ENCODE peak calls at places on chromosome 16, in four cellular contexts. V is B cell, A is hepatocyte, F is colonic mucosa. C is an unnamed sample.

GRCh38 chr16:56480776-56481467 is 29.6 kb downstream of the OGFOD1 start:
- DNase-seq in V (no peak), A (peak; percentile 12), F (no peak), C (no peak)

GRCh38 chr16:2516391-2517240 is 2.9 kb downstream of the ATP6V0C start:
- DNase-seq in V (no peak), A (no peak), F (no peak), C (no peak)

GRCh38 chr16:85326113-85326793 is 214.0 kb upstream of the CIBAR2 start:
- DNase-seq in V (no peak), A (no peak), F (no peak), C (no peak)

GRCh38 chr16:48164907-48165715 is 9.3 kb upstream of the ABCC12 start:
- DNase-seq in V (peak; percentile 74), A (peak; percentile 79), F (peak; percentile 75), C (peak; percentile 82)

GRCh38 chr16:22098538-22099255 is 6.4 kb downstream of the VWA3A start:
- DNase-seq in V (peak; percentile 47), A (peak; percentile 60), F (no peak), C (no peak)

GRCh38 chr16:89581045-89581695 is 5.6 kb downstream of the CPNE7 start:
- DNase-seq in V (no peak), A (peak; percentile 76), F (no peak), C (no peak)

GRCh38 chr16:58678716-58679115 is 5.9 kb downstream of the SLC38A7 start:
- DNase-seq in V (no peak), A (no peak), F (no peak), C (no peak)

GRCh38 chr16:1678500-1679098 is 520 bp downstream of the JPT2 start:
- DNase-seq in V (peak; percentile 74), A (peak; percentile 75), F (peak; percentile 50), C (peak; percentile 31)

GRCh38 chr16:22848451-22848850 is 34.5 kb downstream of the HS3ST2 start:
- DNase-seq in V (no peak), A (no peak), F (no peak), C (no peak)

DNA sequence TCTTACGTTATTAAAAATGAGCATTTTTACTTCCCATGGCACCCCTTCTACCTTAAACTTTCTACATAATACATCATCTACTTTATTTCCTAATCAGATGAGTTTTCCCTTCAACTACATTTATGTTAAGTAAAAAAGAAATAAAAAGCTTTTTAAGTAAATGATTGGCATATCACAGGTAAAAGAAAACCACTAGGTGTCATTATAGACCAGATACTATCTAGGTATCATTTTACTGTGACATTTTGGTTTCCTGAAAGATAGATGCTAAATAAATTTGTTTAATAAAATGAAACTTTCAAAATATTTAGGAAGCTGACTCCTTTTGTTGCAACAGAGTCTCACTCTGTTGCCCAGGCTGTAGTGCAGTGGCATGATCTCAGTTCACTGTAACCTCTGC is 3.8 kb upstream of the CMTM1 start:
- DNase-seq in V (no peak), A (no peak), F (no peak), C (no peak)
- TF ChIP-seq CTCF in V (peak; percentile 48), A (peak; percentile 29), F (no peak), C (no peak)

GRCh38 chr16:11495066-11495407 is 91.7 kb downstream of the LITAF start:
- DNase-seq in V (no peak), A (no peak), F (no peak), C (no peak)

GRCh38 chr16:11498683-11499082 is 88.0 kb downstream of the LITAF start:
- DNase-seq in V (no peak), A (no peak), F (no peak), C (no peak)

GRCh38 chr16:11497851-11498289 is 88.8 kb downstream of the LITAF start:
- DNase-seq in V (no peak), A (peak; percentile 66), F (no peak), C (no peak)

GRCh38 chr16:11499295-11500089 is 87.2 kb downstream of the LITAF start:
- DNase-seq in V (no peak), A (no peak), F (no peak), C (no peak)

GRCh38 chr16:11497329-11497805 is 89.4 kb downstream of the LITAF start:
- DNase-seq in V (no peak), A (peak; percentile 80), F (peak; percentile 78), C (no peak)
- TF ChIP-seq CTCF in V (no peak), A (no peak), F (no peak), C (no peak)

DNA sequence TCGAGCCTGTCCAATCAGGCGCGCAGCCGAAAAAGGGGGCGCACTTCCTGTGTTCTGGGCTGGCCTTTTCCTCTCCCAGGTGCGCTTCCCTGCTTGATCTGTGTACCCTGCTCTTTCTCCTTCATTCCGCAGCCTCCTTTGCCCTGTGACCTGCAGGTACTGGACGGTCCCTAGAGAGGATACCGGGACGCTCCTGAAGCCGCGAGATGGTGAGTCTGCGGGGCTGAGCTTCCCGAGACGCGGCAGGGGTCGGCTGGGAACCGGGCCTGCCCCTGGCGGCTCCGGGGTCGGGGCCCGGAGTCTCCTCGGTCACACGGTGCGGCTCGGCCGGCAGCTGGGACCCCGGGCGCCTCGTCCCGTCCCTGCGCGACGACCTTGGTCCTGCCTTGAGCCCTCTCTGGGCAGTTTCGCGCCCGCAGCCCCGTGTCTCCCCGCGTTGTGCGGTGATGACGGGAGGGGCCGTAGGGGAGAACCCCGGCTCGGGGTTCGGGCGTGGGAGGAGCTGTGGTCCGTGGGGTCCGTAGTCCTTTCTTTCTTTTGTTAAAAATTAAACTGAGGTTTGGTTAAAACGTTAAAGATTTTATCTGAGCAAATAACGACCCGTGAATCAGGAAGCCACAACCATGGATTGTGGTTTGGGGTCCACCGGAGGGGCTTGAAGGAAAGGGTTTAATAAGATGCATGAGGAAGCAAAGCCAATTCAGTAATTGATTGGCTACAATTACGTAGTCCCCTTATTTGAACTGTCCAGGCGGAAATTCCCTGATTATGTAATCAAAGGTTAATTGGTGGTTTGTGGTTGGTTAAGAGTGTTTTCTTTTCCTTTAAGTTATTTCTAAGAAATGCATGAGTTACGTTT is 172.8 kb upstream of the ZNF267 start:
- DNase-seq in V (peak; percentile 89), A (peak; percentile 93), F (peak; percentile 95), C (peak; percentile 88)
- TF ChIP-seq CTCF in V (no peak), A (peak; percentile 10), F (no peak), C (no peak)

DNA sequence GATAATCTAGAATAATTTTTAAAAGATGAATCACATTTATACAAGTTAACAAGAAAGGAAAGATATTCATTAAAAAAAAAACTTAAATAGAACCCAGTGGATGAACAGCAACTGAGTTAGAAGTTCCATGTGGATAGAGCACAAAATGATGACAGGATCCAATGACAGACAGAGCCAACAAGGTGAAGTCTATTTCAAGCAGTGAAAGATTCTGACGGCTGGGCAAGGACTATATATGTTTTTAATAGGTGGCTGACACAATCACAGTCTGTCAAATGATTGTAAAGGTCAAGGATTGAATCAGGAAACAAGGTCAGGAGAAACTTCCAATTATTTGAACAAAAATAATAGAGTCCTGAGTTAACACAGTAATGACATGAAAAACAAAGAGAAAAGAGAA is 1460.0 kb upstream of the CDH8 start:
- DNase-seq in V (no peak), A (no peak), F (no peak), C (no peak)
- TF ChIP-seq CTCF in V (no peak), A (no peak), F (no peak), C (no peak)

GRCh38 chr16:81745704-81746558 is 33.2 kb upstream of the PLCG2 start:
- DNase-seq in V (peak; percentile 84), A (peak; percentile 79), F (peak; percentile 78), C (peak; percentile 75)

GRCh38 chr16:81744911-81745310 is 34.2 kb upstream of the PLCG2 start:
- DNase-seq in V (no peak), A (no peak), F (no peak), C (no peak)

GRCh38 chr16:81746566-81746965 is 32.5 kb upstream of the PLCG2 start:
- DNase-seq in V (no peak), A (no peak), F (no peak), C (no peak)

GRCh38 chr16:81752225-81752875 is 26.7 kb upstream of the PLCG2 start:
- DNase-seq in V (peak; percentile 85), A (no peak), F (peak; percentile 43), C (no peak)

GRCh38 chr16:81748476-81749198 is 30.5 kb upstream of the PLCG2 start:
- DNase-seq in V (no peak), A (no peak), F (no peak), C (no peak)
- TF ChIP-seq CTCF in V (no peak), A (no peak), F (no peak), C (no peak)

GRCh38 chr16:86836503-86837125 is 258.3 kb downstream of the FOXL1 start:
- DNase-seq in V (no peak), A (no peak), F (no peak), C (no peak)

GRCh38 chr16:86835981-86836380 is 257.6 kb downstream of the FOXL1 start:
- DNase-seq in V (no peak), A (no peak), F (no peak), C (no peak)

GRCh38 chr16:86831366-86831765 is 253.0 kb downstream of the FOXL1 start:
- DNase-seq in V (no peak), A (no peak), F (no peak), C (no peak)

GRCh38 chr16:86833136-86833535 is 254.8 kb downstream of the FOXL1 start:
- DNase-seq in V (no peak), A (no peak), F (no peak), C (no peak)

GRCh38 chr16:86834451-86835035 is 256.2 kb downstream of the FOXL1 start:
- DNase-seq in V (no peak), A (peak; percentile 20), F (no peak), C (no peak)
- TF ChIP-seq CTCF in V (no peak), A (peak; percentile 19), F (no peak), C (no peak)

GRCh38 chr16:51121850-51122249 is 29.2 kb downstream of the SALL1 start:
- DNase-seq in V (no peak), A (no peak), F (no peak), C (no peak)

GRCh38 chr16:51124896-51125295 is 26.2 kb downstream of the SALL1 start:
- DNase-seq in V (no peak), A (no peak), F (no peak), C (no peak)

GRCh38 chr16:51129105-51129504 is 22.0 kb downstream of the SALL1 start:
- DNase-seq in V (no peak), A (peak; percentile 27), F (no peak), C (no peak)

GRCh38 chr16:51121009-51121347 is 30.1 kb downstream of the SALL1 start:
- DNase-seq in V (no peak), A (no peak), F (no peak), C (no peak)

GRCh38 chr16:51125992-51126391 is 25.1 kb downstream of the SALL1 start:
- DNase-seq in V (no peak), A (no peak), F (no peak), C (no peak)
- TF ChIP-seq CTCF in V (no peak), A (no peak), F (no peak), C (peak; percentile 23)

C was measured in glutamatergic neuron.